ENCODE peak calls at places on chromosome 9, in eight cellular contexts. One of them, this sample, is unnamed.

GRCh38 chr9:122394265-122395242 is 23.7 kb downstream of the PTGS1 start:
- DNase-seq in HCT116: no peak
- DNase-seq in stomach: no peak
- DNase-seq in spleen: no peak
- DNase-seq in breast epithelium: no peak
- DNase-seq in transverse colon: peak; percentile 38
- DNase-seq in Panc1: no peak
- DNase-seq in GM23338: no peak
- DNase-seq in this sample: no peak

GRCh38 chr9:35000535-35001284 is 11.2 kb downstream of the DNAJB5 start:
- DNase-seq in HCT116: no peak
- DNase-seq in stomach: no peak
- DNase-seq in spleen: no peak
- DNase-seq in breast epithelium: no peak
- DNase-seq in transverse colon: no peak
- DNase-seq in Panc1: no peak
- DNase-seq in GM23338: peak; percentile 57
- DNase-seq in this sample: no peak

GRCh38 chr9:113233146-113233545 is 11.8 kb downstream of the SLC31A1 start:
- DNase-seq in HCT116: no peak
- DNase-seq in stomach: no peak
- DNase-seq in spleen: no peak
- DNase-seq in breast epithelium: no peak
- DNase-seq in transverse colon: no peak
- DNase-seq in Panc1: no peak
- DNase-seq in GM23338: no peak
- DNase-seq in this sample: no peak

GRCh38 chr9:19785230-19785629 is 3.6 kb downstream of the SLC24A2 start:
- DNase-seq in HCT116: no peak
- DNase-seq in stomach: no peak
- DNase-seq in spleen: no peak
- DNase-seq in breast epithelium: no peak
- DNase-seq in transverse colon: no peak
- DNase-seq in Panc1: no peak
- DNase-seq in GM23338: no peak
- DNase-seq in this sample: no peak

GRCh38 chr9:36891341-36891811 is 142.7 kb downstream of the PAX5 start:
- DNase-seq in HCT116: no peak
- DNase-seq in stomach: no peak
- DNase-seq in spleen: peak; percentile 46
- DNase-seq in breast epithelium: no peak
- DNase-seq in transverse colon: no peak
- DNase-seq in Panc1: no peak
- DNase-seq in GM23338: no peak
- DNase-seq in this sample: no peak

GRCh38 chr9:37104183-37104889 is 16.0 kb upstream of the ZCCHC7 start:
- DNase-seq in HCT116: no peak
- DNase-seq in stomach: no peak
- DNase-seq in spleen: no peak
- DNase-seq in breast epithelium: no peak
- DNase-seq in transverse colon: no peak
- DNase-seq in Panc1: no peak
- DNase-seq in GM23338: no peak
- DNase-seq in this sample: no peak

GRCh38 chr9:88995627-88996026 is 4.4 kb downstream of the S1PR3 start:
- DNase-seq in HCT116: no peak
- DNase-seq in stomach: no peak
- DNase-seq in spleen: no peak
- DNase-seq in breast epithelium: no peak
- DNase-seq in transverse colon: no peak
- DNase-seq in Panc1: no peak
- DNase-seq in GM23338: no peak
- DNase-seq in this sample: no peak

GRCh38 chr9:97808972-97809371 is 44.1 kb upstream of the FOXE1 start:
- DNase-seq in HCT116: no peak
- DNase-seq in stomach: no peak
- DNase-seq in spleen: no peak
- DNase-seq in breast epithelium: no peak
- DNase-seq in transverse colon: no peak
- DNase-seq in Panc1: no peak
- DNase-seq in GM23338: no peak
- DNase-seq in this sample: no peak

GRCh38 chr9:89455356-89455824 is 42.5 kb downstream of the SEMA4D start:
- DNase-seq in HCT116: no peak
- DNase-seq in stomach: no peak
- DNase-seq in spleen: peak; percentile 86
- DNase-seq in breast epithelium: no peak
- DNase-seq in transverse colon: no peak
- DNase-seq in Panc1: no peak
- DNase-seq in GM23338: no peak
- DNase-seq in this sample: no peak

GRCh38 chr9:16175461-16175860 is 622.6 kb downstream of the CCDC171 start:
- DNase-seq in HCT116: no peak
- DNase-seq in stomach: no peak
- DNase-seq in spleen: no peak
- DNase-seq in breast epithelium: no peak
- DNase-seq in transverse colon: no peak
- DNase-seq in Panc1: no peak
- DNase-seq in GM23338: no peak
- DNase-seq in this sample: no peak

GRCh38 chr9:87882627-87883026 is at the start of gene SPATA31E1:
- DNase-seq in HCT116: no peak
- DNase-seq in stomach: no peak
- DNase-seq in spleen: no peak
- DNase-seq in breast epithelium: no peak
- DNase-seq in transverse colon: no peak
- DNase-seq in Panc1: no peak
- DNase-seq in GM23338: peak; percentile 33
- DNase-seq in this sample: no peak

GRCh38 chr9:124415852-124416484 is 726 bp upstream of the PSMB7 start:
- DNase-seq in HCT116: no peak
- DNase-seq in stomach: no peak
- DNase-seq in spleen: no peak
- DNase-seq in breast epithelium: no peak
- DNase-seq in transverse colon: no peak
- DNase-seq in Panc1: no peak
- DNase-seq in GM23338: peak; percentile 86
- DNase-seq in this sample: no peak

DNA sequence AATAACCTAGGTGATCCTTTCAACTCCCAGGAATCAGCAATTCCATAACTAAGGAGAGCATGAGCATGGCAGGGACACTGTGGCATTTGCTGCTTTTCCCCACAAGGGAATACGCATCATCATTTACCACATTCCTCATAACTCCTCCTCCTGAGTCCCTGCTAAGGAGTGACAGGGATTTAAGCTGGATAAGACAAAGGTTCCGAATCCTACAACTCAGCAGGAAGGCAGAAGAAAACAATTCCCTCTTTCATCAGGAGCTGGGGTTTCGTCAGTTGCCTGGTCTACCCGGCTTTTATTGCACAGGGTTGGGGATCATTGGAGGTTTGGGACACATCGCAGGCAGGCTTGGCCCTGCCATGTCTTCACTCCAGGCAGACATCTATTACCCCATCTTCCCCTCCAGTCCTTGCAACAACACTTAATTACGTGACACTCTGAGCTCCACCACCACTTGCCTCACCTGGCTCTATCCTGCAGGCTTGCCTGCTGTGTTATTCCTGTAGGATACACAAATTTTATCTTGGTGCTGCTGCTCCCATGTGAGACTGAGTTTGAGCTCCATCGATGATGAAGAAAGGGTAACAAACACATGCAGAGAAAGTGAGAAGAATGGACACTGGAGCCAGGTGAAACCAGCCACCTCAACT is 563.0 kb upstream of the KLF4 start:
- DNase-seq in HCT116: no peak
- DNase-seq in stomach: no peak
- DNase-seq in spleen: no peak
- DNase-seq in breast epithelium: no peak
- DNase-seq in transverse colon: no peak
- DNase-seq in Panc1: no peak
- DNase-seq in GM23338: peak; percentile 55
- DNase-seq in this sample: no peak
- TF ChIP-seq POLR2AphosphoS5 in HCT116: no peak
- TF ChIP-seq POLR2AphosphoS5 in stomach: no peak
- TF ChIP-seq POLR2AphosphoS5 in spleen: no peak
- TF ChIP-seq POLR2AphosphoS5 in breast epithelium: no peak
- TF ChIP-seq POLR2AphosphoS5 in transverse colon: no peak
- TF ChIP-seq POLR2AphosphoS5 in Panc1: no peak
- TF ChIP-seq POLR2AphosphoS5 in GM23338: no peak
- TF ChIP-seq POLR2AphosphoS5 in this sample: no peak

GRCh38 chr9:136439550-136440408 is at the start of gene INPP5E:
- DNase-seq in HCT116: peak; percentile 43
- DNase-seq in stomach: peak; percentile 82
- DNase-seq in spleen: peak; percentile 95
- DNase-seq in breast epithelium: peak; percentile 71
- DNase-seq in transverse colon: peak; percentile 83
- DNase-seq in Panc1: no peak
- DNase-seq in GM23338: peak; percentile 87
- DNase-seq in this sample: peak; percentile 96
- TF ChIP-seq POLR2AphosphoS5 in HCT116: peak; percentile 73
- TF ChIP-seq POLR2AphosphoS5 in stomach: no peak
- TF ChIP-seq POLR2AphosphoS5 in spleen: peak; percentile 53
- TF ChIP-seq POLR2AphosphoS5 in breast epithelium: no peak
- TF ChIP-seq POLR2AphosphoS5 in transverse colon: no peak
- TF ChIP-seq POLR2AphosphoS5 in Panc1: peak; percentile 61
- TF ChIP-seq POLR2AphosphoS5 in GM23338: no peak
- TF ChIP-seq POLR2AphosphoS5 in this sample: peak; percentile 55

DNA sequence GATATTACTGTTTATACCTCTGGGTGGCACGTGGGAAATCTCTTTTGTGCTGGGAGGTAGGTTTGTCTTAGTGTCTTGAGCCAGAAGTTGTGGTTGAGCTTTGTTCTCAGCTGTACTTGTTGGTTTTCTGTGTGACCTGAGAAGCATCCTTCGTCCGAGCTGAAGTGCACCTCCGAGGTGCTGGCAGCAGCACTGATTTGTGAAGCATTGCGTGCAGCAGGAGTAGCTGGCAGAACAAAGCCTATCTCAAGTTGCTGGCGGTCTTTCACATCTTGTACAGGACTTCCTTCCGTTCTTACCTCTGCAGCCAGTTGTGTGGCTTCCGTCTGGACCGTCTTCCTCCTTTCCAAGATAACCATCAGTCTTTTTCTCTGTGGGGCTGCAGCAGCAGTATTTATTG is 4.3 kb downstream of the PRRC2B start:
- DNase-seq in HCT116: no peak
- DNase-seq in stomach: peak; percentile 54
- DNase-seq in spleen: peak; percentile 84
- DNase-seq in breast epithelium: no peak
- DNase-seq in transverse colon: peak; percentile 45
- DNase-seq in Panc1: no peak
- DNase-seq in GM23338: no peak
- DNase-seq in this sample: no peak
- TF ChIP-seq POLR2AphosphoS5 in HCT116: no peak
- TF ChIP-seq POLR2AphosphoS5 in stomach: no peak
- TF ChIP-seq POLR2AphosphoS5 in spleen: peak; percentile 82
- TF ChIP-seq POLR2AphosphoS5 in breast epithelium: no peak
- TF ChIP-seq POLR2AphosphoS5 in transverse colon: no peak
- TF ChIP-seq POLR2AphosphoS5 in Panc1: no peak
- TF ChIP-seq POLR2AphosphoS5 in GM23338: no peak
- TF ChIP-seq POLR2AphosphoS5 in this sample: peak; percentile 48

GRCh38 chr9:111038336-111039202 is at the start of gene LPAR1:
- DNase-seq in HCT116: peak; percentile 24
- DNase-seq in stomach: peak; percentile 37
- DNase-seq in spleen: peak; percentile 77
- DNase-seq in breast epithelium: peak; percentile 55
- DNase-seq in transverse colon: peak; percentile 65
- DNase-seq in Panc1: no peak
- DNase-seq in GM23338: peak; percentile 78
- DNase-seq in this sample: peak; percentile 7

GRCh38 chr9:111036068-111036789 is 2.0 kb downstream of the LPAR1 start:
- DNase-seq in HCT116: peak; percentile 1
- DNase-seq in stomach: peak; percentile 66
- DNase-seq in spleen: peak; percentile 80
- DNase-seq in breast epithelium: peak; percentile 59
- DNase-seq in transverse colon: peak; percentile 76
- DNase-seq in Panc1: no peak
- DNase-seq in GM23338: peak; percentile 83
- DNase-seq in this sample: no peak

GRCh38 chr9:111037744-111038335 is 430 bp downstream of the LPAR1 start:
- DNase-seq in HCT116: peak; percentile 3
- DNase-seq in stomach: peak; percentile 40
- DNase-seq in spleen: peak; percentile 83
- DNase-seq in breast epithelium: peak; percentile 55
- DNase-seq in transverse colon: peak; percentile 42
- DNase-seq in Panc1: no peak
- DNase-seq in GM23338: peak; percentile 82
- DNase-seq in this sample: peak; percentile 12

GRCh38 chr9:111039203-111039907 is 1.1 kb upstream of the LPAR1 start:
- DNase-seq in HCT116: peak; percentile 23
- DNase-seq in stomach: peak; percentile 35
- DNase-seq in spleen: peak; percentile 67
- DNase-seq in breast epithelium: no peak
- DNase-seq in transverse colon: peak; percentile 67
- DNase-seq in Panc1: no peak
- DNase-seq in GM23338: peak; percentile 45
- DNase-seq in this sample: no peak

DNA sequence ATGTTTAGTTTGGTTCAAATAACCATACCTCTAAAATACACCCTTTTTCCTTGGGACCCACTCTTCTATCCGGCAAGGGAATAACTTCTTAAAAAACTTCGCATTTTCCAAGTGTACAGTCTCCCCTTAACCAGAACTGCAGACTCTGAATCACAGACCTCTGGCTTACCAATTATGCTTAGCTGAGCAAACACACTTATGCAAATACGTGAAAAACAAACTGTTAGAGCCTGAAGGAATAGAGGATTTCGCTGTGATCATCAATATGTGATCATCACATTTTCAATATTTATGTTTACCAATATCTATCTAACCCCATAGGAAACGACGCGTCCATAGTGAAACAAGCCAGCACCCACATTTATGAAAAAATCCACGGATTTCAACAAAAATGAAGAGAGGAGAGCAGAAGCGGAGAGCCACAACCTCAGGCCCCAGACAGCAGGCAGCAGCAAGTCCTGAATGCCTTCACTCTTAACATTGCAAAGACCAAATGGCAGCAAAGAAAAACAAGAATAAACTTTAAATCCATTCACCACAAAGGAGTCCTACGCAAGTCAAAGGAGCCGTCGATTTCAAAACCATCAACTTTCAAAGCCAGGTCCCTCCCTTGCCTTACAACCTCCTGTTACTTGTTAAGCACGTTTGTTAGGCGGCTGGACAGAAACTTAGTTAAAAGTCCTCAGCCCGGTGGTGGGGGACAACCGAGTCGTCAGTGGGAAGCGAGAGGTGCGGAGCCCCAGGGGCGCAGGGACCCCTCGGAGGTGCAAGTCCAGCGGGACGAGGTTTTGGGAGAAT is 1.1 kb downstream of the LPAR1 start:
- DNase-seq in HCT116: peak; percentile 7
- DNase-seq in stomach: no peak
- DNase-seq in spleen: no peak
- DNase-seq in breast epithelium: no peak
- DNase-seq in transverse colon: no peak
- DNase-seq in Panc1: no peak
- DNase-seq in GM23338: peak; percentile 67
- DNase-seq in this sample: no peak
- TF ChIP-seq POLR2AphosphoS5 in HCT116: no peak
- TF ChIP-seq POLR2AphosphoS5 in stomach: no peak
- TF ChIP-seq POLR2AphosphoS5 in spleen: no peak
- TF ChIP-seq POLR2AphosphoS5 in breast epithelium: no peak
- TF ChIP-seq POLR2AphosphoS5 in transverse colon: no peak
- TF ChIP-seq POLR2AphosphoS5 in Panc1: no peak
- TF ChIP-seq POLR2AphosphoS5 in GM23338: no peak
- TF ChIP-seq POLR2AphosphoS5 in this sample: no peak